ENCODE peak calls at places on chromosomes 6 and 20, in four cellular contexts. J, M, R and N are unnamed samples.

GRCh38 chr6:169852504-169853195 is 101.2 kb downstream of the ERMARD start:
- DNase-seq in J (no peak), M (no peak), R (no peak), N (no peak)

GRCh38 chr20:25571240-25571639 is 14.1 kb downstream of the NINL start:
- DNase-seq in M (no peak), J (no peak), R (no peak), N (no peak)

GRCh38 chr6:25014375-25014774 is 78.6 kb upstream of the RIPOR2 start:
- DNase-seq in M (no peak), R (no peak), J (no peak), N (no peak)

GRCh38 chr6:144993870-144994269 is 708.7 kb downstream of the UTRN start:
- DNase-seq in R (no peak), M (no peak), J (no peak), N (no peak)

GRCh38 chr6:168122011-168122410 is 43.0 kb upstream of the FRMD1 start:
- DNase-seq in R (no peak), M (no peak), J (no peak), N (no peak)

GRCh38 chr6:124480021-124480430 is 482.2 kb upstream of the RNF217 start:
- DNase-seq in M (no peak), R (no peak), J (no peak), N (no peak)

GRCh38 chr6:136036601-136037000 is 185.1 kb downstream of the PDE7B start:
- DNase-seq in J (no peak), M (no peak), R (no peak), N (no peak)

GRCh38 chr20:21048841-21049273 is 57.3 kb downstream of the LINC00237 start:
- DNase-seq in M (no peak), J (peak; percentile 55), R (peak; percentile 71), N (peak; percentile 88)

GRCh38 chr6:130513770-130514169 is 148.0 kb downstream of the TMEM200A start:
- DNase-seq in M (peak; percentile 45), R (no peak), J (no peak), N (no peak)

GRCh38 chr6:5464096-5464885 is 203.0 kb downstream of the FARS2 start:
- DNase-seq in J (no peak), R (no peak), M (no peak), N (no peak)

GRCh38 chr6:26187981-26188635 is 100.9 kb downstream of the HFE start:
- DNase-seq in M (no peak), R (peak; percentile 49), J (peak; percentile 76), N (no peak)

GRCh38 chr6:170290306-170291128 is at the start of gene DLL1:
- DNase-seq in M (no peak), J (no peak), R (no peak), N (peak; percentile 86)

GRCh38 chr6:22794844-22795243 is 225.5 kb downstream of the HDGFL1 start:
- DNase-seq in J (no peak), M (no peak), R (no peak), N (no peak)

GRCh38 chr6:33123732-33124524 is 48.1 kb downstream of the HLA-DPB1 start:
- DNase-seq in J (peak; percentile 55), M (no peak), R (peak; percentile 69), N (no peak)

GRCh38 chr20:46023999-46024398 is 5.0 kb upstream of the SLC12A5 start:
- DNase-seq in J (no peak), R (no peak), M (no peak), N (no peak)

GRCh38 chr6:29705389-29706231 is 17.6 kb upstream of the HLA-F start:
- DNase-seq in R (peak; percentile 30), J (peak; percentile 62), M (no peak), N (no peak)

GRCh38 chr6:41639556-41640371 is 1.5 kb downstream of the MDFI start:
- DNase-seq in R (no peak), J (no peak), M (no peak), N (no peak)

GRCh38 chr6:155693573-155694428 is 238.2 kb upstream of the NOX3 start:
- DNase-seq in M (no peak), J (no peak), R (no peak), N (no peak)

GRCh38 chr6:220736-221475 is 71.4 kb upstream of the DUSP22 start:
- DNase-seq in J (peak; percentile 27), M (peak; percentile 78), R (no peak), N (no peak)

GRCh38 chr20:54223751-54224150 is 15.9 kb downstream of the PFDN4 start:
- DNase-seq in R (no peak), J (no peak), M (no peak), N (no peak)

GRCh38 chr6:95574811-95575210 is 2.5 kb upstream of the MANEA start:
- DNase-seq in R (no peak), M (no peak), J (peak; percentile 47), N (no peak)

GRCh38 chr20:44393608-44394519 is 38.4 kb downstream of the HNF4A start:
- DNase-seq in M (no peak), J (no peak), R (no peak), N (no peak)

GRCh38 chr6:51077967-51078518 is 259.4 kb downstream of the TFAP2B start:
- DNase-seq in J (no peak), R (no peak), M (no peak), N (no peak)

GRCh38 chr6:451847-452246 is 60.3 kb downstream of the IRF4 start:
- DNase-seq in R (no peak), J (no peak), M (no peak), N (no peak)

GRCh38 chr20:29873946-29874345 is 1383.5 kb upstream of the DEFB115 start:
- DNase-seq in R (no peak), J (no peak), M (no peak), N (peak; percentile 65)
- TF ChIP-seq ETV6 in R (no peak), J (no peak), M (no peak), N (no peak)

DNA sequence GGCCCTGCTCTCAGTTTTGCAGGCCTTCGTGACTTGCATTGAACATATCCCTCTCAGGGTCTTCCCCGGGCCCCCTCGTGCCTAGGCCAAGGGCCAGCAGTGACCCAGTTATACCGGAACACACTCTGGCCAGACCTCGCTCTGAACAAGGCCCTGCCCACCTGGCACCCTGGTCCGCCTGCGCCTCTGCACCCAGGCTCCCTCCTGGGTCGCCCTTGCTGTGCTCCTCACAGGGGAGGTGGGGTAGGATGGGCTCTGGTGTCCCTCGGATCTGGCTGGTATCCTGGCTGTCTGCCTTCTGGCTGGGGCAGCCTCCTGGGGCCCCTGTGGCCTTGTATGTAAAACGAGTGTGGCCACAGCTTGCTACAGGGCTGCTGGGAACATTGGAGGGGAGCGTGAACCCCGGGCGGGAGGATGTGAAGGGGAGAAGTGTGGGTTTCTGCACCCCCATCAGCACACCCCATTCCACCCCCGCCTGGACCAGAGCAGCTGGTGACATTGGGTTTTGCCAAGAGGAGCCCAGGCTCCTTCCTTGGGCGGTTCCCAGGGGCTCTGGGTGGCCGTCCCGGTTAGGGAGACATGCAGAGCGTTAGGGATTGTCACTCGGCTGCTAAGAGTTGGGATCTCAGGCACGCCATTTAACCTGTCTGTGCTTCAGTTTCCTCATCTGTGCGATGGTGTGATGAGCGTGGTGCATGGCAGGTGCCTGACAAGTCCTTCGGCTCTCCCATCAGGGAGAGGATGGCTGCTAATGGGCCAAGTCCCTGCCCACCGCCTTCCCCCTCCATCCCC is 17.5 kb downstream of the SRC start:
- DNase-seq in R (no peak), J (no peak), M (no peak), N (peak; percentile 10)
- TF ChIP-seq ETV6 in R (no peak), J (no peak), M (no peak), N (no peak)

GRCh38 chr6:110284877-110285276 is 73.3 kb downstream of the METTL24 start:
- DNase-seq in R (no peak), M (no peak), J (no peak), N (no peak)

GRCh38 chr6:110287462-110288341 is 70.4 kb downstream of the METTL24 start:
- DNase-seq in J (peak; percentile 14), M (no peak), R (no peak), N (no peak)

GRCh38 chr6:110282412-110282811 is 75.7 kb downstream of the METTL24 start:
- DNase-seq in M (no peak), J (no peak), R (no peak), N (no peak)

GRCh38 chr6:110283657-110284056 is 74.5 kb downstream of the METTL24 start:
- DNase-seq in J (no peak), M (no peak), R (no peak), N (no peak)

GRCh38 chr6:110285306-110286060 is 72.7 kb downstream of the METTL24 start:
- DNase-seq in M (no peak), R (no peak), J (no peak), N (no peak)
- TF ChIP-seq ETV6 in M (no peak), R (no peak), J (no peak), N (no peak)

DNA sequence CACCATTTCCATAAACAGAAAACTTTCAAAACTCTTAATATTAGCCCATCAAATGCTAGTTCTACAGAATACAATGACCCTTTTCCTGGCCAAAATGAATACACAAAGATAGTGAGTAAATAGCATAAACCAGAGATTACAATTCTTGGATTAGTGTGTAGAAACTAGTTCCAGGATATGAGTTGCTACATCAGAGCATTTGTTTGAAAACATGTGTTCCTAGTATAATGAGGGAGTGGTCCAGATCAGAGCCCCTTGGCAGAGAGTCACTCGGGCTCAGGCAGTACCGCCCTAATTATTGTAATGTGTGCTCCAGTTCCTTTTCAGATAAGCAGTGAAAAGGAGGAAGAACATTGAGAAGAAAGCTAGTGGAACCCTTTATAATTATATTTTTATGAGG is 63.7 kb upstream of the COL21A1 start:
- DNase-seq in M (no peak), R (no peak), J (no peak), N (no peak)
- TF ChIP-seq ETV6 in M (no peak), R (no peak), J (no peak), N (no peak)